ENCODE peak calls at places on chromosomes 11 and 22, in seven cellular contexts. One of them, this sample, is unnamed.

GRCh38 chr11:120064341-120064740 is 73.6 kb downstream of the TRIM29 start:
- DNase-seq in spleen: no peak
- DNase-seq in uterus: no peak
- DNase-seq in activated naive CD4-positive, alpha-beta T cell treated with Interleukin-2 at 50 U/mL for 16 hours: no peak
- DNase-seq in thoracic aorta: no peak
- DNase-seq in Caco-2: no peak
- DNase-seq in GM13977: no peak
- DNase-seq in this sample: no peak

GRCh38 chr11:117378966-117379865 is 51.6 kb downstream of the CEP164 start:
- DNase-seq in activated naive CD4-positive, alpha-beta T cell treated with Interleukin-2 at 50 U/mL for 16 hours: no peak
- DNase-seq in GM13977: no peak
- DNase-seq in spleen: no peak
- DNase-seq in uterus: no peak
- DNase-seq in Caco-2: no peak
- DNase-seq in thoracic aorta: no peak
- DNase-seq in this sample: no peak

GRCh38 chr11:40032331-40032730 is 1427.1 kb downstream of the LRRC4C start:
- DNase-seq in GM13977: no peak
- DNase-seq in thoracic aorta: no peak
- DNase-seq in uterus: no peak
- DNase-seq in spleen: no peak
- DNase-seq in activated naive CD4-positive, alpha-beta T cell treated with Interleukin-2 at 50 U/mL for 16 hours: no peak
- DNase-seq in Caco-2: no peak
- DNase-seq in this sample: no peak

GRCh38 chr22:19196841-19197612 is 18.5 kb upstream of the SLC25A1 start:
- DNase-seq in spleen: no peak
- DNase-seq in thoracic aorta: no peak
- DNase-seq in Caco-2: no peak
- DNase-seq in uterus: no peak
- DNase-seq in GM13977: no peak
- DNase-seq in activated naive CD4-positive, alpha-beta T cell treated with Interleukin-2 at 50 U/mL for 16 hours: no peak
- DNase-seq in this sample: no peak

GRCh38 chr11:27524155-27524554 is 17.6 kb upstream of the LIN7C start:
- DNase-seq in spleen: no peak
- DNase-seq in activated naive CD4-positive, alpha-beta T cell treated with Interleukin-2 at 50 U/mL for 16 hours: no peak
- DNase-seq in uterus: no peak
- DNase-seq in thoracic aorta: no peak
- DNase-seq in GM13977: no peak
- DNase-seq in Caco-2: peak; percentile 30
- DNase-seq in this sample: no peak

GRCh38 chr11:61832758-61833157 is 4.7 kb downstream of the FADS2 start:
- DNase-seq in activated naive CD4-positive, alpha-beta T cell treated with Interleukin-2 at 50 U/mL for 16 hours: no peak
- DNase-seq in thoracic aorta: no peak
- DNase-seq in GM13977: no peak
- DNase-seq in Caco-2: no peak
- DNase-seq in uterus: no peak
- DNase-seq in spleen: peak; percentile 40
- DNase-seq in this sample: no peak

GRCh38 chr11:9529333-9529648 is 44.2 kb upstream of the WEE1 start:
- DNase-seq in thoracic aorta: no peak
- DNase-seq in GM13977: no peak
- DNase-seq in Caco-2: no peak
- DNase-seq in uterus: peak; percentile 32
- DNase-seq in activated naive CD4-positive, alpha-beta T cell treated with Interleukin-2 at 50 U/mL for 16 hours: no peak
- DNase-seq in spleen: no peak
- DNase-seq in this sample: no peak

GRCh38 chr11:24900524-24900923 is 403.7 kb downstream of the LUZP2 start:
- DNase-seq in spleen: no peak
- DNase-seq in thoracic aorta: no peak
- DNase-seq in Caco-2: no peak
- DNase-seq in GM13977: peak; percentile 42
- DNase-seq in activated naive CD4-positive, alpha-beta T cell treated with Interleukin-2 at 50 U/mL for 16 hours: no peak
- DNase-seq in uterus: no peak
- DNase-seq in this sample: no peak

GRCh38 chr22:46609175-46609690 is 11.0 kb upstream of the GRAMD4 start:
- DNase-seq in thoracic aorta: no peak
- DNase-seq in uterus: no peak
- DNase-seq in activated naive CD4-positive, alpha-beta T cell treated with Interleukin-2 at 50 U/mL for 16 hours: no peak
- DNase-seq in Caco-2: no peak
- DNase-seq in GM13977: no peak
- DNase-seq in spleen: peak; percentile 64
- DNase-seq in this sample: no peak

GRCh38 chr11:17991799-17992433 is 20.9 kb downstream of the SERGEF start:
- DNase-seq in uterus: no peak
- DNase-seq in GM13977: peak; percentile 62
- DNase-seq in activated naive CD4-positive, alpha-beta T cell treated with Interleukin-2 at 50 U/mL for 16 hours: peak; percentile 42
- DNase-seq in spleen: no peak
- DNase-seq in Caco-2: peak; percentile 76
- DNase-seq in thoracic aorta: no peak
- DNase-seq in this sample: peak; percentile 49

GRCh38 chr11:78727816-78728215 is 153.2 kb upstream of the NARS2 start:
- DNase-seq in activated naive CD4-positive, alpha-beta T cell treated with Interleukin-2 at 50 U/mL for 16 hours: no peak
- DNase-seq in Caco-2: no peak
- DNase-seq in thoracic aorta: no peak
- DNase-seq in spleen: no peak
- DNase-seq in GM13977: no peak
- DNase-seq in uterus: no peak
- DNase-seq in this sample: no peak

GRCh38 chr11:12089473-12089872 is 20.9 kb upstream of the MICAL2 start:
- DNase-seq in spleen: no peak
- DNase-seq in thoracic aorta: no peak
- DNase-seq in Caco-2: no peak
- DNase-seq in uterus: no peak
- DNase-seq in GM13977: no peak
- DNase-seq in activated naive CD4-positive, alpha-beta T cell treated with Interleukin-2 at 50 U/mL for 16 hours: no peak
- DNase-seq in this sample: no peak

GRCh38 chr11:2212411-2213251 is 41.0 kb upstream of the TH start:
- DNase-seq in Caco-2: no peak
- DNase-seq in GM13977: no peak
- DNase-seq in activated naive CD4-positive, alpha-beta T cell treated with Interleukin-2 at 50 U/mL for 16 hours: no peak
- DNase-seq in uterus: peak; percentile 11
- DNase-seq in spleen: peak; percentile 63
- DNase-seq in thoracic aorta: no peak
- DNase-seq in this sample: no peak

GRCh38 chr11:85941380-85941973 is 86.3 kb downstream of the CCDC83 start:
- DNase-seq in Caco-2: peak; percentile 78
- DNase-seq in spleen: no peak
- DNase-seq in GM13977: peak; percentile 59
- DNase-seq in uterus: peak; percentile 48
- DNase-seq in thoracic aorta: no peak
- DNase-seq in activated naive CD4-positive, alpha-beta T cell treated with Interleukin-2 at 50 U/mL for 16 hours: peak; percentile 24
- DNase-seq in this sample: no peak

GRCh38 chr11:90373971-90374370 is 151.1 kb upstream of the CHORDC1 start:
- DNase-seq in GM13977: no peak
- DNase-seq in Caco-2: no peak
- DNase-seq in thoracic aorta: no peak
- DNase-seq in spleen: no peak
- DNase-seq in uterus: no peak
- DNase-seq in activated naive CD4-positive, alpha-beta T cell treated with Interleukin-2 at 50 U/mL for 16 hours: no peak
- DNase-seq in this sample: no peak

GRCh38 chr11:107924306-107924705 is 3.9 kb upstream of the RAB39A start:
- DNase-seq in thoracic aorta: no peak
- DNase-seq in uterus: no peak
- DNase-seq in spleen: no peak
- DNase-seq in Caco-2: no peak
- DNase-seq in activated naive CD4-positive, alpha-beta T cell treated with Interleukin-2 at 50 U/mL for 16 hours: no peak
- DNase-seq in GM13977: no peak
- DNase-seq in this sample: no peak

GRCh38 chr11:128886401-128887119 is 4.6 kb upstream of the KCNJ5 start:
- DNase-seq in thoracic aorta: no peak
- DNase-seq in activated naive CD4-positive, alpha-beta T cell treated with Interleukin-2 at 50 U/mL for 16 hours: no peak
- DNase-seq in spleen: no peak
- DNase-seq in uterus: no peak
- DNase-seq in Caco-2: peak; percentile 78
- DNase-seq in GM13977: no peak
- DNase-seq in this sample: peak; percentile 35

GRCh38 chr11:105821366-105821765 is 200.7 kb downstream of the MSANTD4 start:
- DNase-seq in Caco-2: no peak
- DNase-seq in activated naive CD4-positive, alpha-beta T cell treated with Interleukin-2 at 50 U/mL for 16 hours: no peak
- DNase-seq in uterus: no peak
- DNase-seq in GM13977: no peak
- DNase-seq in thoracic aorta: no peak
- DNase-seq in spleen: no peak
- DNase-seq in this sample: peak; percentile 14

GRCh38 chr11:105719073-105719846 is 109.4 kb downstream of the GRIA4 start:
- DNase-seq in spleen: no peak
- DNase-seq in activated naive CD4-positive, alpha-beta T cell treated with Interleukin-2 at 50 U/mL for 16 hours: no peak
- DNase-seq in thoracic aorta: no peak
- DNase-seq in GM13977: peak; percentile 17
- DNase-seq in uterus: no peak
- DNase-seq in Caco-2: peak; percentile 8
- DNase-seq in this sample: no peak